ENCODE peak calls at places on chromosomes 16 and 17, in seven cellular contexts. A is psoas muscle; Y is ovary; U is transverse colon; M is CD8-positive, alpha-beta memory T cell; L is MM.1S; E is mucosa of descending colon. F is an unnamed sample. For H3K4me1, the result is how much of the 10 kb centered on the place peaks cover.

GRCh38 chr16:12321363-12321762 is 344.8 kb downstream of the SNX29 start:
- DNase-seq in A (no peak), Y (no peak), U (no peak), M (no peak), L (no peak), E (no peak), F (no peak)

GRCh38 chr17:59733697-59734096 is 26.2 kb downstream of the VMP1 start:
- DNase-seq in A (no peak), Y (no peak), U (no peak), M (no peak), L (no peak), E (no peak), F (no peak)

GRCh38 chr17:36722121-36722902 is 120.9 kb downstream of the MRM1 start:
- DNase-seq in A (peak), Y (peak), U (peak), M (peak), L (no peak), E (peak), F (peak)

GRCh38 chr17:28547623-28548416 is 4.6 kb downstream of the UNC119 start:
- DNase-seq in A (peak), Y (peak), U (peak), M (peak), L (peak), E (peak), F (peak)

GRCh38 chr17:31158741-31159377 is 64.1 kb downstream of the NF1 start:
- DNase-seq in A (no peak), Y (no peak), U (no peak), M (peak), L (peak), E (no peak), F (no peak)

GRCh38 chr17:4247981-4248388 is 15.8 kb downstream of the ANKFY1 start:
- DNase-seq in A (no peak), Y (no peak), U (peak), M (no peak), L (no peak), E (peak), F (no peak)

GRCh38 chr16:89174055-89174827 is 2.7 kb downstream of the CDH15 start:
- DNase-seq in A (no peak), Y (no peak), U (no peak), M (no peak), L (no peak), E (no peak), F (no peak)

GRCh38 chr17:62767997-62768396 is 40.1 kb downstream of the MARCHF10 start:
- DNase-seq in A (no peak), Y (no peak), U (no peak), M (no peak), L (no peak), E (no peak), F (no peak)

GRCh38 chr16:2154533-2155090 is 970 bp upstream of the TRAF7 start:
- DNase-seq in A (no peak), Y (no peak), U (no peak), M (no peak), L (peak), E (no peak), F (no peak)

GRCh38 chr16:53515259-53515658 is 12.2 kb upstream of the AKTIP start:
- DNase-seq in A (no peak), Y (no peak), U (no peak), M (no peak), L (no peak), E (no peak), F (no peak)

GRCh38 chr17:77435272-77436057 is 294.7 kb downstream of the SEC14L1 start:
- DNase-seq in A (peak), Y (no peak), U (no peak), M (peak), L (no peak), E (no peak), F (peak)

GRCh38 chr16:87423429-87423828 is 31.3 kb downstream of the MAP1LC3B start:
- DNase-seq in A (no peak), Y (no peak), U (no peak), M (no peak), L (no peak), E (no peak), F (no peak)

GRCh38 chr17:18257747-18258355 is 687 bp downstream of the FLII start:
- DNase-seq in A (peak), Y (no peak), U (peak), M (peak), L (peak), E (peak), F (peak)

GRCh38 chr17:8110456-8110804 is 7.9 kb downstream of the ALOXE3 start:
- DNase-seq in A (no peak), Y (no peak), U (no peak), M (no peak), L (no peak), E (no peak), F (no peak)

GRCh38 chr16:72938426-72939164 is 109.3 kb downstream of the ZFHX3 start:
- DNase-seq in A (peak), Y (peak), U (peak), M (no peak), L (no peak), E (peak), F (no peak)

GRCh38 chr16:50548659-50549560 is 714 bp downstream of the NKD1 start:
- DNase-seq in A (no peak), Y (peak), U (no peak), M (peak), L (no peak), E (peak), F (no peak)

GRCh38 chr17:4553669-4554068 is 1.5 kb downstream of the MYBBP1A start:
- DNase-seq in A (peak), Y (no peak), U (no peak), M (no peak), L (peak), E (peak), F (no peak)

GRCh38 chr16:66471696-66472393 is 44.8 kb downstream of the BEAN1 start:
- DNase-seq in A (no peak), Y (peak), U (no peak), M (no peak), L (no peak), E (no peak), F (no peak)

GRCh38 chr17:45127209-45127582 is 5.1 kb downstream of the PLCD3 start:
- DNase-seq in A (no peak), Y (no peak), U (peak), M (no peak), L (no peak), E (no peak), F (no peak)

GRCh38 chr16:64823676-64824075 is 298.2 kb downstream of the CDH11 start:
- DNase-seq in A (no peak), Y (no peak), U (no peak), M (no peak), L (no peak), E (no peak), F (no peak)

GRCh38 chr17:76553163-76553908 is 13.5 kb downstream of the PRCD start:
- DNase-seq in A (no peak), Y (no peak), U (no peak), M (no peak), L (no peak), E (no peak), F (no peak)

GRCh38 chr17:79714746-79715145 is 16.0 kb upstream of the ENPP7 start:
- DNase-seq in A (no peak), Y (no peak), U (no peak), M (no peak), L (no peak), E (no peak), F (no peak)

GRCh38 chr17:80892900-80893603 is 98.6 kb upstream of the CHMP6 start:
- DNase-seq in A (peak), Y (no peak), U (no peak), M (no peak), L (no peak), E (no peak), F (peak)

GRCh38 chr17:31533546-31534155 is 142.2 kb downstream of the RAB11FIP4 start:
- DNase-seq in A (no peak), Y (peak), U (no peak), M (no peak), L (no peak), E (no peak), F (no peak)

GRCh38 chr16:81493755-81494433 is 49.3 kb downstream of the CMIP start:
- DNase-seq in A (no peak), Y (no peak), U (peak), M (no peak), L (no peak), E (peak), F (no peak)

GRCh38 chr17:58324409-58325288 is 3.9 kb downstream of the TSPOAP1 start:
- DNase-seq in A (no peak), Y (peak), U (peak), M (no peak), L (no peak), E (peak), F (no peak)

GRCh38 chr16:22684282-22685161 is 129.4 kb upstream of the HS3ST2 start:
- DNase-seq in A (no peak), Y (no peak), U (no peak), M (no peak), L (peak), E (no peak), F (no peak)

GRCh38 chr16:74909665-74910064 is 75.3 kb downstream of the WDR59 start:
- DNase-seq in A (no peak), Y (no peak), U (no peak), M (no peak), L (no peak), E (no peak), F (no peak)

GRCh38 chr17:64399071-64399766 is 8.6 kb upstream of the PECAM1 start:
- DNase-seq in A (no peak), Y (no peak), U (no peak), M (no peak), L (no peak), E (no peak), F (no peak)

GRCh38 chr16:60337671-60338070 is 1603.6 kb upstream of the GOT2 start:
- DNase-seq in A (no peak), Y (no peak), U (no peak), M (no peak), L (no peak), E (no peak), F (no peak)

GRCh38 chr17:50101346-50102163 is 6.4 kb downstream of the PDK2 start:
- DNase-seq in A (peak), Y (peak), U (peak), M (no peak), L (no peak), E (peak), F (no peak)

GRCh38 chr16:2081685-2082084 is 33.9 kb downstream of the TSC2 start:
- DNase-seq in A (no peak), Y (no peak), U (no peak), M (no peak), L (no peak), E (no peak), F (no peak)

GRCh38 chr16:6331770-6332169 is 1000.9 kb upstream of the RBFOX1 start:
- DNase-seq in A (no peak), Y (no peak), U (no peak), M (no peak), L (no peak), E (no peak), F (no peak)

GRCh38 chr16:29809850-29810698 is 1.9 kb upstream of the PRRT2 start:
- DNase-seq in A (no peak), Y (peak), U (no peak), M (peak), L (no peak), E (peak), F (no peak)

GRCh38 chr17:64202683-64203430 is 60.2 kb downstream of the TEX2 start:
- DNase-seq in A (no peak), Y (no peak), U (no peak), M (no peak), L (no peak), E (no peak), F (no peak)

GRCh38 chr16:74837056-74837455 is 62.4 kb upstream of the FA2H start:
- DNase-seq in A (no peak), Y (no peak), U (no peak), M (no peak), L (no peak), E (no peak), F (no peak)

GRCh38 chr16:28585674-28586073 is 11.2 kb downstream of the SULT1A2 start:
- DNase-seq in A (no peak), Y (no peak), U (peak), M (no peak), L (no peak), E (peak), F (no peak)

GRCh38 chr17:52106638-52107261 is 51.8 kb downstream of the CA10 start:
- DNase-seq in A (peak), Y (peak), U (peak), M (no peak), L (peak), E (no peak), F (peak)

GRCh38 chr17:39634384-39634871 is 2.5 kb upstream of the STARD3 start:
- DNase-seq in A (no peak), Y (no peak), U (peak), M (peak), L (peak), E (no peak), F (no peak)

GRCh38 chr17:39631403-39631802 is 4.7 kb downstream of the PPP1R1B start:
- DNase-seq in A (no peak), Y (no peak), U (peak), M (no peak), L (no peak), E (no peak), F (no peak)

GRCh38 chr17:39635614-39636176 is 1.2 kb upstream of the STARD3 start:
- DNase-seq in A (no peak), Y (no peak), U (no peak), M (no peak), L (no peak), E (no peak), F (no peak)

GRCh38 chr17:39632153-39632941 is 4.6 kb upstream of the STARD3 start:
- DNase-seq in A (no peak), Y (no peak), U (peak), M (no peak), L (no peak), E (peak), F (no peak)

DNA sequence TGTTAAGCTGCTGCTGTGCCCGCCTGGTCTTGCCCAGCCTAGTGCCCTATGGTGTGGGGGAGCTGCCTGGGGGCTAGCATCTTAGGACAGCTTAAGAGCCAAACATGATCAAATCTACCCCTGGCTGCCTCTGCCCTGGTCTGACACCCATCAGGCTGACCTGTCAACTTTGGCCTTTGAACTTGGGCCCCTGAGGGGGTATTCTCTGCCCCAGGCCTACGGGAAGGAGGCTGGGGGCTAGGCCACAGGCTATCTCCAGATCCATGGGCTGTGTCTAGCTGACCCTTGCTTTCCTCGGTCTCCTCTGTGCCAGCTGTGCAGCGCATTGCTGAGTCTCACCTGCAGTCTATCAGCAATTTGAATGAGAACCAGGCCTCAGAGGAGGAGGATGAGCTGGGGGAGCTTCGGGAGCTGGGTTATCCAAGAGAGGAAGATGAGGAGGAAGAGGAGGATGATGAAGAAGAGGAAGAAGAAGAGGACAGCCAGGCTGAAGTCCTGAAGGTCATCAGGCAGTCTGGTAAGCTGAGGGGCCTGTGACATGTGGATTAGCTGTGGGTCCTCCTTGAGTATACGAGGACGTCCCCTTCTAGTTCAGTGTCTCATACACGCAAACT is 3.3 kb upstream of the STARD3 start:
- DNase-seq in A (no peak), Y (no peak), U (no peak), M (no peak), L (no peak), E (no peak), F (no peak)
- H3K4me1 ChIP-seq in A (under half), Y (under half), U (half or more), M (under half), L (under half), E (half or more), F (under half)

DNA sequence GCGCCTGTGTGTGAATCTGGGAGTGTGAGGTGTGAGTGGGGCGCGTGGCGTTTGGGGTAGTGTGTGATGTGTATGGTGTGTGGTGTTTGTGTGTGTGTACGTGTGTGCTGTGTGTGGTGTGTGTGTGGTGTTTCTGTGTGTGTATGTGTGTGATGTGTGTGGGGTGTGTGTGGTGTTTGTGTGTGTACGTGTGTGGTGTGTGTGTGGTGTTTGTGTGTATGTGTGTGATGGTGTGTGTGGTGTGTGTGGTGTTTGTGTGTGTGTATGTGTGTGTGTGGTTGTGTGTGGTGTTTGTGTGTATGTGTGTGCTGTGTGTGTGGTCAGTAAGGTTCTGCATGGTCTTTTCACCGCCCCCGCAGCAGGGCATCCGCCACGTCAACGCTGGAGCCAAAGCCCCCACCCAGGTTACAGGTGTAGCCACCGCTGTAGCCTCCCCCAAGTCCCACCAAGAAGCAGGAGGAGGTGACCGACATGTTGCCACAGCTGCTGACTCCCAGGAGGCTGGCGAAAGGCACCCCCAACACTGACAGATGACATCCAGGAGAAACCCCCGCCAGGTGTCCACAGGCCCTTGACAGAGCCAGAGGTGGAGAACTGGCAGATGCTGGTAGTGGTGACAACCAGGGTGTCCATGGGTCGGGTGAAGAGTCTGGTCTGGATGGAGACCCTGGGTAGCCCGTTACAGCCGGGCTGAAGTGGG is 9.3 kb upstream of the KRT17 start:
- DNase-seq in A (no peak), Y (no peak), U (no peak), M (no peak), L (no peak), E (no peak), F (peak)
- H3K4me1 ChIP-seq in A (under half), Y (under half), U (under half), M (under half), L (under half), E (under half), F (under half)

GRCh38 chr16:58472266-58472665 is 27.7 kb upstream of the NDRG4 start:
- DNase-seq in A (no peak), Y (no peak), U (no peak), M (no peak), L (no peak), E (no peak), F (no peak)
- H3K4me1 ChIP-seq in A (under half), Y (under half), U (under half), M (under half), L (under half), E (under half), F (under half)

GRCh38 chr16:83742076-83742475 is 65.7 kb upstream of the HSBP1 start:
- DNase-seq in A (no peak), Y (no peak), U (no peak), M (no peak), L (no peak), E (no peak), F (no peak)
- H3K4me1 ChIP-seq in A (under half), Y (under half), U (under half), M (under half), L (under half), E (under half), F (under half)

GRCh38 chr17:35083071-35083470 is 19.6 kb upstream of the RFFL start:
- DNase-seq in A (no peak), Y (no peak), U (no peak), M (no peak), L (no peak), E (no peak), F (no peak)
- H3K4me1 ChIP-seq in A (under half), Y (under half), U (half or more), M (half or more), L (half or more), E (half or more), F (half or more)

GRCh38 chr16:85913688-85914422 is 14.9 kb downstream of the IRF8 start:
- DNase-seq in A (no peak), Y (no peak), U (no peak), M (no peak), L (no peak), E (no peak), F (no peak)
- H3K4me1 ChIP-seq in A (under half), Y (under half), U (under half), M (under half), L (under half), E (under half), F (under half)

GRCh38 chr17:68963958-68964357 is 8.8 kb upstream of the ABCA8 start:
- DNase-seq in A (peak), Y (no peak), U (no peak), M (no peak), L (no peak), E (no peak), F (no peak)

GRCh38 chr17:68957944-68958343 is 2.8 kb upstream of the ABCA8 start:
- DNase-seq in A (no peak), Y (no peak), U (no peak), M (no peak), L (no peak), E (no peak), F (no peak)

DNA sequence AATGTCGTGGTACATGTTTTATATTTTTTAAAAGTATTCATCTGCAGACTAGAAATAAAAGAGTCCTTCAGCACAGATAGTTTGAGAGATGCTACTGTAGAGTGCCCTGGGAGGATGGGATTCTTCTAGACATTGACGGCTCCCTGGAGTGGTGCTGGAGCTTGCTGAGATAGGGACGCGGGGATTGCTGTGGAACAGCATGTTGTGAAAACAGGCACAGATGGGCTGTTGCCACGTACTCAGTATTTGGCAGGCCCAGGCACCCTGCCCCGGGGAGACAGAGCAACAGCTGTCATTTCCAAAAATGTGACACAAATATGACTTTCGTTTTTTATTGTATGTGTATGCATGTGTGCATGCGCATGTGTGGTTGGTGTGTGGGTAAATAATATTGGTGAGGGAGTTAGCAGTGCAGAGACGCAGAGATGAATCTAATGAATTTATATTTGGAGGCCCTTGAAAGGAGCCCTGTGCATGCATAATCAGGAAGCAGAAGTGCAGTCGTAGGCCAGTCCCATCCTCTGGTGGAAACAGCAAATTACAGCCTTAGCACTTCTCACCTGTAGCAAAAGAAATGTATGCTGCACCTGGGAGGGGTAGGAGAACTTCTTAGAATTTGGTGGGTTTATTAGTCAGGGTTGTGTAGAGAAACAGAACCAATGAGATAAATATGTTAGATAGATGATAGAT is 6.2 kb upstream of the ABCA8 start:
- DNase-seq in A (peak), Y (no peak), U (no peak), M (no peak), L (no peak), E (no peak), F (no peak)
- H3K4me1 ChIP-seq in A (under half), Y (under half), U (under half), M (under half), L (under half), E (under half), F (under half)